ENCODE peak calls at places on chromosomes 3 and 15, in four cellular contexts. X, P, Z and H are unnamed samples. For H3K4me1, the result is how much of the 10 kb centered on the place peaks cover.

GRCh38 chr3:125615256-125615655 is 20.0 kb upstream of the OSBPL11 start:
- DNase-seq in P (no peak), X (no peak), Z (no peak), H (no peak)

GRCh38 chr3:72414481-72415016 is 433.7 kb downstream of the SHQ1 start:
- DNase-seq in Z (no peak), P (no peak), X (no peak), H (no peak)

GRCh38 chr3:13111173-13111873 is 38.1 kb upstream of the IQSEC1 start:
- DNase-seq in X (no peak), Z (no peak), P (no peak), H (peak)

GRCh38 chr3:61057491-61057890 is 193.8 kb downstream of the FHIT start:
- DNase-seq in P (no peak), X (no peak), Z (no peak), H (no peak)

GRCh38 chr3:94070341-94070911 is 7.6 kb downstream of the NSUN3 start:
- DNase-seq in P (no peak), X (no peak), Z (no peak), H (no peak)

GRCh38 chr15:85785887-85786777 is 8.6 kb downstream of the KLHL25 start:
- DNase-seq in Z (no peak), P (peak), X (peak), H (no peak)

GRCh38 chr3:134197681-134198261 is 52.9 kb downstream of the RYK start:
- DNase-seq in Z (no peak), X (no peak), P (no peak), H (no peak)

GRCh38 chr3:190585771-190586630 is 72.1 kb downstream of the IL1RAP start:
- DNase-seq in Z (no peak), P (no peak), X (no peak), H (peak)

GRCh38 chr3:157104928-157105652 is 54.9 kb downstream of the CCNL1 start:
- DNase-seq in Z (no peak), P (no peak), X (peak), H (no peak)

GRCh38 chr15:99976811-99977271 is 243.6 kb upstream of the LYSMD4 start:
- DNase-seq in X (no peak), P (no peak), Z (no peak), H (no peak)

GRCh38 chr3:156017636-156018035 is 102.7 kb upstream of the KCNAB1 start:
- DNase-seq in X (no peak), P (no peak), Z (no peak), H (no peak)

GRCh38 chr3:22724439-22724838 is 478.7 kb upstream of the UBE2E2 start:
- DNase-seq in X (no peak), Z (no peak), P (no peak), H (no peak)

GRCh38 chr3:116445291-116445841 is at the start of gene LSAMP:
- DNase-seq in X (peak), Z (no peak), P (no peak), H (no peak)

GRCh38 chr3:41598329-41598728 is 363.6 kb downstream of the ULK4 start:
- DNase-seq in Z (no peak), P (no peak), X (no peak), H (no peak)

GRCh38 chr15:43775411-43775965 is 1.3 kb downstream of the ELL3 start:
- DNase-seq in Z (no peak), X (peak), P (no peak), H (no peak)

GRCh38 chr15:30896211-30896606 is 7.5 kb upstream of the FAN1 start:
- DNase-seq in P (no peak), Z (no peak), X (no peak), H (no peak)

GRCh38 chr3:186200746-186201145 is 91.9 kb upstream of the ETV5 start:
- DNase-seq in Z (no peak), P (no peak), X (no peak), H (no peak)

GRCh38 chr3:100972867-100973266 is 20.4 kb downstream of the ABI3BP start:
- DNase-seq in Z (no peak), X (no peak), P (no peak), H (no peak)

GRCh38 chr3:9229325-9229724 is 20.1 kb downstream of the SRGAP3 start:
- DNase-seq in Z (no peak), X (no peak), P (peak), H (no peak)

GRCh38 chr15:36373549-36373948 is 205.9 kb upstream of the CDIN1 start:
- DNase-seq in X (no peak), P (no peak), Z (no peak), H (no peak)

GRCh38 chr3:169758353-169758994 is 6.4 kb downstream of the TERC start:
- DNase-seq in Z (no peak), X (no peak), P (no peak), H (no peak)

GRCh38 chr3:169751875-169752274 is 13.0 kb downstream of the TERC start:
- DNase-seq in P (no peak), Z (no peak), X (no peak), H (no peak)

GRCh38 chr3:169759256-169759655 is 5.6 kb downstream of the TERC start:
- DNase-seq in X (no peak), Z (no peak), P (no peak), H (no peak)

GRCh38 chr3:169754711-169755110 is 10.1 kb downstream of the TERC start:
- DNase-seq in X (no peak), P (no peak), Z (no peak), H (no peak)

GRCh38 chr3:169755488-169755887 is 9.4 kb downstream of the TERC start:
- DNase-seq in Z (no peak), P (no peak), X (no peak), H (no peak)
- H3K27ac ChIP-seq in Z (no peak), P (no peak), X (no peak), H (no peak)

GRCh38 chr15:66167854-66168253 is 85.7 kb downstream of the MEGF11 start:
- DNase-seq in X (no peak), Z (no peak), P (no peak), H (no peak)

GRCh38 chr15:66165856-66166255 is 87.7 kb downstream of the MEGF11 start:
- DNase-seq in X (no peak), P (no peak), Z (no peak), H (no peak)

GRCh38 chr15:66162286-66162685 is 91.3 kb downstream of the MEGF11 start:
- DNase-seq in P (no peak), Z (no peak), X (no peak), H (no peak)

GRCh38 chr15:66163553-66163952 is 90.0 kb downstream of the MEGF11 start:
- DNase-seq in P (no peak), X (no peak), Z (no peak), H (no peak)

DNA sequence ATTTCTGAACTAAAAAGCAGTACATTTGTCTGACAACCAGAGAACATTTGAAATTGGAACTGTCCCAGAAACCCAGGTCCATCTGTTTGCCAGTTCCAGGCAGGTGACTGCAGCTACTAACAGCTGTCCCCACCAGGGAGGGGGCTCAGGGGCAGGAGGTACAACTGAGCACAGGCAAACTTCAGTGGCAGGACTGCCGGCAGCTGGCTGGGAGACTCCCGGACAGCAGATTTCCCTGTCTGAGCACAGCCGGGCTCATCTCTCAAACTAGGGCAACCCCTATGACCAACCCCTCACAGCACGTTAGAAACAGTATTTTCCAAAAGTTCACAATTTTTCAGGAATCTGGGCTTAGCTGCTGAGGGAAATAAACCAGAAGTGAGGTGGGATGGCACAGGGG is 88.8 kb downstream of the MEGF11 start:
- DNase-seq in X (no peak), Z (no peak), P (no peak), H (no peak)
- H3K4me3 ChIP-seq in X (no peak), Z (no peak), P (no peak), H (no peak)

GRCh38 chr3:113249601-113250000 is 38.2 kb downstream of the BOC start:
- DNase-seq in Z (no peak), X (no peak), P (no peak), H (no peak)
- H3K4me1 ChIP-seq in Z (under half), X (under half), P (under half), H (under half)

GRCh38 chr3:38551026-38551832 is 55.1 kb downstream of the EXOG start:
- DNase-seq in P (no peak), X (no peak), Z (no peak), H (no peak)
- H3K27ac ChIP-seq in P (no peak), X (no peak), Z (no peak), H (no peak)

DNA sequence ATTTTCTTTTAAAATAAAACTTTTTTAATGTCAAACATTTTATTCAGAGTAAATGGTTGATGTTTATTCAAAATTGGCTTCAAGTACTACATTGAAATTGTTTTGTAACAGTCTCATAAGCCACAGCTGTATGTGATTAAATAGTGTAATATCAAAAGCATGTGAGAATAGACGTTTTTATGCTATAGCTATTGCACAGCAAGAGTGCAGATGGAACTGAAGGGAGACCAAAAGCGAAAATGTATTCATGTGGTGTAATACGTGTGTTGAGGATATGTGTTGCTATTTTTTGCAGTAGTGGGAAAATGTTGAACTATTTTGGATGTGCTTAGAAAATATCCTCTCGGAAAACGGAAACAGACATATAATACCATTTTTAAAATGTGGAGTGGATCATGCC is 6.0 kb downstream of the RBMS3 start:
- DNase-seq in Z (no peak), P (no peak), X (no peak), H (no peak)
- H3K4me3 ChIP-seq in Z (no peak), P (peak), X (peak), H (peak)

GRCh38 chr3:141407043-141407442 is 38.7 kb downstream of the ZBTB38 start:
- DNase-seq in Z (no peak), X (no peak), P (peak), H (no peak)
- H3K4me1 ChIP-seq in Z (under half), X (under half), P (half or more), H (half or more)

DNA sequence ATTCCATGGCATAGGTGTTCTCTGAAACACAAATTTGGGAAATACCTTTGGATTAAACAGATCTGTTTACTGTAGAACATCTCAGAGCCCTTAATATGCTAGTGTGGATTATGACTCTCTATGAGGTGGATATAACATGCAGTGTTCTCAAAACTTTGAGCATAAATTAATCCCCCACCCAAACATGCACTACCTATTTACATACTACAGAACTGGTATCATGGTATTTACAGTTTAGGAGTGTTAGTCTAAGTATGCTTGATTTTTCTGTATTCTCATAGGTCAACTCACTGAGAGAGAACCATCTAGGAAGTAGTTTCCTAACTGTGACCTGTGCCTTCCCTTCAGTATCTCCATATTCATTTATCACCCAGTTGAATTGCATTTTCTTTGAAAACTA is 30.9 kb upstream of the ZNF609 start:
- DNase-seq in Z (no peak), P (no peak), X (no peak), H (no peak)
- H3K27ac ChIP-seq in Z (peak), P (no peak), X (no peak), H (no peak)

GRCh38 chr3:51684971-51685751 is 14.1 kb downstream of the TEX264 start:
- DNase-seq in P (no peak), Z (no peak), X (no peak), H (no peak)
- H3K4me3 ChIP-seq in P (no peak), Z (peak), X (no peak), H (no peak)

DNA sequence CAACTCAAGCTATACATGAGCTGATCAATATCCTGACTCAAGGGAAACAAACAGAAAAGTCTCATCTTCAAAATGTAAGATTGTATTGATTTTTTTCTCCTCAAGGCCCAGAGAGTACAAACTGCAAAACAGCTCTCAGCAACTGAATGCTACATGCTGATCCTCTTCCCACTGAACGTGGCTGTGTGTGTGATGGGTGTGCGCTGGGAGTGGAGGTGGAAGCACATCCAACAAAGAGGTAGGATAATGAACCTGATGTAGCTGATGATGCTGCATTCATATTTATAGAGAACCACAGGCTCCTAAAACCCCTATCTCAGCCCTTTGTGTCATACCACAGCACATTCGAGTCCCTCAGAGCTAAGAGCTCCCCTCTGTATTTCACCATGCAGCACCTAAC is 56.8 kb downstream of the GABRB3 start:
- DNase-seq in P (no peak), Z (no peak), X (no peak), H (no peak)
- H3K4me1 ChIP-seq in P (under half), Z (under half), X (under half), H (under half)

GRCh38 chr3:119794401-119794800 is 12.5 kb downstream of the NR1I2 start:
- DNase-seq in X (no peak), Z (no peak), P (no peak), H (no peak)
- H3K27ac ChIP-seq in X (no peak), Z (no peak), P (no peak), H (no peak)